ENCODE peak calls at places on chromosomes 5 and 9, in eight cellular contexts. A is ELF-1, K is transverse colon, Z is heart right ventricle, H is KBM-7, V is dermis blood vessel endothelial cell, Q is mesenchymal stem cell, M is body of pancreas. L is an unnamed sample.

GRCh38 chr5:159166416-159166815 is 42.9 kb downstream of the RNF145 start:
- DNase-seq in V (no peak), H (no peak), Z (no peak), A (no peak), K (no peak), Q (no peak), M (no peak), L (no peak)

GRCh38 chr9:91900057-91900816 is 49.8 kb downstream of the ROR2 start:
- DNase-seq in H (no peak), Q (peak; percentile 36), V (no peak), Z (no peak), K (no peak), A (peak; percentile 77), M (no peak), L (no peak)

GRCh38 chr5:168529361-168530234 is 493 bp downstream of the FBLL1 start:
- DNase-seq in A (peak; percentile 12), M (no peak), H (no peak), K (no peak), V (peak; percentile 17), Z (no peak), Q (peak; percentile 4), L (peak; percentile 9)

GRCh38 chr9:136327313-136327971 is at the start of gene GPSM1:
- DNase-seq in A (no peak), Z (peak; percentile 66), H (no peak), V (peak; percentile 73), Q (peak; percentile 55), M (peak; percentile 53), K (peak; percentile 30), L (no peak)

GRCh38 chr5:55604611-55605067 is 69.9 kb upstream of the PLPP1 start:
- DNase-seq in A (no peak), K (no peak), Z (no peak), Q (peak; percentile 76), M (no peak), H (no peak), V (no peak), L (no peak)

GRCh38 chr9:116499986-116500871 is 186.9 kb upstream of the TRIM32 start:
- DNase-seq in M (no peak), Z (no peak), K (no peak), Q (peak; percentile 49), H (no peak), V (no peak), A (no peak), L (no peak)

GRCh38 chr5:148805323-148806290 is 20.8 kb upstream of the ADRB2 start:
- DNase-seq in K (no peak), Z (peak; percentile 51), A (peak; percentile 6), M (no peak), Q (peak; percentile 72), H (peak; percentile 88), V (peak; percentile 59), L (no peak)

GRCh38 chr5:139660916-139661814 is 13.0 kb downstream of the CXXC5 start:
- DNase-seq in Q (peak; percentile 97), V (peak; percentile 92), H (peak; percentile 87), K (peak; percentile 76), A (peak; percentile 61), Z (peak; percentile 78), M (peak; percentile 95), L (no peak)

GRCh38 chr5:133790898-133791297 is 177.5 kb downstream of the C5orf15 start:
- DNase-seq in Z (no peak), K (no peak), M (no peak), A (no peak), Q (no peak), V (no peak), H (no peak), L (no peak)

GRCh38 chr5:2653991-2654390 is 97.5 kb downstream of the IRX2 start:
- DNase-seq in A (no peak), Z (no peak), V (no peak), Q (no peak), H (no peak), M (no peak), K (no peak), L (no peak)

GRCh38 chr5:160521392-160521663 is 99.7 kb downstream of the PTTG1 start:
- DNase-seq in H (no peak), Z (no peak), M (no peak), K (no peak), Q (no peak), V (no peak), A (no peak), L (no peak)

GRCh38 chr9:89497978-89498844 is at the start of gene SEMA4D:
- DNase-seq in Q (peak; percentile 60), V (peak; percentile 45), K (peak; percentile 85), H (peak; percentile 70), Z (peak; percentile 82), M (peak; percentile 78), A (peak; percentile 44), L (peak; percentile 59)

GRCh38 chr9:107585465-107585864 is 95.9 kb upstream of the KLF4 start:
- DNase-seq in Z (no peak), H (no peak), K (no peak), Q (no peak), M (no peak), V (no peak), A (no peak), L (no peak)

GRCh38 chr5:178428341-178429155 is 161.6 kb downstream of the COL23A1 start:
- DNase-seq in V (no peak), A (no peak), M (peak; percentile 68), Q (no peak), H (no peak), K (no peak), Z (peak; percentile 58), L (no peak)

GRCh38 chr9:2286825-2287455 is 271.8 kb downstream of the SMARCA2 start:
- DNase-seq in A (no peak), H (no peak), M (no peak), Q (no peak), V (no peak), Z (no peak), K (no peak), L (no peak)

GRCh38 chr9:32832354-32832753 is 49.0 kb downstream of the TMEM215 start:
- DNase-seq in A (no peak), K (no peak), V (no peak), M (no peak), H (no peak), Q (no peak), Z (no peak), L (no peak)

GRCh38 chr9:19946446-19947109 is 157.7 kb upstream of the SLC24A2 start:
- DNase-seq in K (no peak), Q (peak; percentile 23), H (peak; percentile 8), Z (no peak), M (no peak), V (peak; percentile 51), A (no peak), L (no peak)

GRCh38 chr5:98109561-98110006 is 663.9 kb upstream of the RGMB start:
- DNase-seq in K (no peak), Z (no peak), M (no peak), Q (peak; percentile 85), H (no peak), V (peak; percentile 14), A (no peak), L (no peak)

GRCh38 chr5:376951-377325 is 55.4 kb downstream of the AHRR start:
- DNase-seq in K (peak; percentile 2), Q (no peak), V (no peak), Z (no peak), M (no peak), A (peak; percentile 0), H (no peak), L (no peak)

L was measured in neural crest cell.